ENCODE peak calls at places on chromosomes 2 and 18, in six cellular contexts. S, T, K, H, Q and F are unnamed samples.

GRCh38 chr2:44075536-44075935 is 79.7 kb upstream of the LRPPRC start:
- DNase-seq in S (no peak), T (peak; percentile 35), K (no peak), H (no peak), Q (peak; percentile 41), F (peak; percentile 61)

GRCh38 chr2:7118606-7119503 is 201.6 kb downstream of the RNF144A start:
- DNase-seq in S (peak; percentile 77), T (no peak), K (no peak), H (no peak), Q (no peak), F (peak; percentile 73)

GRCh38 chr2:201913197-201913596 is 106.9 kb downstream of the CDK15 start:
- DNase-seq in S (peak; percentile 20), T (no peak), K (no peak), H (no peak), Q (no peak), F (no peak)

GRCh38 chr2:79666430-79666829 is 153.6 kb downstream of the CTNNA2 start:
- DNase-seq in S (no peak), T (no peak), K (no peak), H (no peak), Q (no peak), F (no peak)

GRCh38 chr18:4004176-4004829 is 450.8 kb downstream of the DLGAP1 start:
- DNase-seq in S (no peak), T (no peak), K (no peak), H (no peak), Q (peak; percentile 47), F (peak; percentile 64)

GRCh38 chr2:200575957-200576356 is 9.9 kb upstream of the AOX1 start:
- DNase-seq in S (no peak), T (no peak), K (no peak), H (no peak), Q (no peak), F (peak; percentile 57)

GRCh38 chr2:124310671-124311070 is 285.6 kb downstream of the CNTNAP5 start:
- DNase-seq in S (no peak), T (no peak), K (no peak), H (no peak), Q (no peak), F (no peak)

GRCh38 chr2:172884336-172884735 is 148.7 kb downstream of the RAPGEF4 start:
- DNase-seq in S (no peak), T (no peak), K (no peak), H (no peak), Q (no peak), F (no peak)

GRCh38 chr18:13183790-13184189 is 34.8 kb upstream of the LDLRAD4 start:
- DNase-seq in S (no peak), T (no peak), K (no peak), H (no peak), Q (no peak), F (no peak)

GRCh38 chr2:147275943-147276342 is 568.9 kb upstream of the ACVR2A start:
- DNase-seq in S (peak; percentile 79), T (no peak), K (no peak), H (no peak), Q (no peak), F (peak; percentile 7)

GRCh38 chr2:161416633-161417427 is 733 bp downstream of the TBR1 start:
- DNase-seq in S (peak; percentile 76), T (no peak), K (no peak), H (no peak), Q (no peak), F (peak; percentile 14)

GRCh38 chr2:159362816-159363251 is 76.3 kb upstream of the WDSUB1 start:
- DNase-seq in S (no peak), T (no peak), K (no peak), H (no peak), Q (peak; percentile 65), F (peak; percentile 23)

GRCh38 chr2:11738589-11739436 is 7.6 kb upstream of the LPIN1 start:
- DNase-seq in S (peak; percentile 86), T (peak; percentile 90), K (peak; percentile 66), H (peak; percentile 14), Q (peak; percentile 74), F (peak; percentile 91)

GRCh38 chr18:24219561-24220317 is 80.9 kb downstream of the CABYR start:
- DNase-seq in S (no peak), T (no peak), K (no peak), H (no peak), Q (no peak), F (no peak)

GRCh38 chr2:64225491-64225890 is 81.3 kb upstream of the PELI1 start:
- DNase-seq in S (no peak), T (no peak), K (no peak), H (no peak), Q (peak; percentile 6), F (peak; percentile 53)

GRCh38 chr18:63409301-63409700 is 13.0 kb downstream of the VPS4B start:
- DNase-seq in S (no peak), T (no peak), K (no peak), H (no peak), Q (peak; percentile 28), F (no peak)

GRCh38 chr18:55577812-55578539 is 10.0 kb downstream of the TCF4 start:
- DNase-seq in S (no peak), T (no peak), K (no peak), H (no peak), Q (no peak), F (no peak)

GRCh38 chr2:219495531-219496122 is 3.1 kb upstream of the GMPPA start:
- DNase-seq in S (peak; percentile 93), T (peak; percentile 63), K (peak; percentile 59), H (peak; percentile 46), Q (peak; percentile 66), F (peak; percentile 79)

GRCh38 chr2:147095376-147095775 is 749.5 kb upstream of the ACVR2A start:
- DNase-seq in S (no peak), T (no peak), K (no peak), H (no peak), Q (no peak), F (no peak)

GRCh38 chr2:460861-461260 is 173.0 kb upstream of the ALKAL2 start:
- DNase-seq in S (no peak), T (no peak), K (no peak), H (peak; percentile 82), Q (peak; percentile 39), F (no peak)

GRCh38 chr18:77065221-77065981 is 67.2 kb downstream of the MBP start:
- DNase-seq in S (no peak), T (peak; percentile 69), K (no peak), H (no peak), Q (peak; percentile 90), F (peak; percentile 95)

GRCh38 chr18:72174972-72175649 is 369.0 kb downstream of the CBLN2 start:
- DNase-seq in S (no peak), T (no peak), K (no peak), H (no peak), Q (no peak), F (no peak)

GRCh38 chr2:241734208-241734466 is 293 bp upstream of the D2HGDH start:
- DNase-seq in S (no peak), T (no peak), K (no peak), H (no peak), Q (no peak), F (no peak)
- H3K4me1 ChIP-seq in S (no peaks in the 10 kb centered on the region), T (peaks cover 15% of the 10 kb centered on the region), K (no peaks in the 10 kb centered on the region), H (peaks cover 9% of the 10 kb centered on the region), Q (peaks cover 11% of the 10 kb centered on the region), F (no peaks in the 10 kb centered on the region)

DNA sequence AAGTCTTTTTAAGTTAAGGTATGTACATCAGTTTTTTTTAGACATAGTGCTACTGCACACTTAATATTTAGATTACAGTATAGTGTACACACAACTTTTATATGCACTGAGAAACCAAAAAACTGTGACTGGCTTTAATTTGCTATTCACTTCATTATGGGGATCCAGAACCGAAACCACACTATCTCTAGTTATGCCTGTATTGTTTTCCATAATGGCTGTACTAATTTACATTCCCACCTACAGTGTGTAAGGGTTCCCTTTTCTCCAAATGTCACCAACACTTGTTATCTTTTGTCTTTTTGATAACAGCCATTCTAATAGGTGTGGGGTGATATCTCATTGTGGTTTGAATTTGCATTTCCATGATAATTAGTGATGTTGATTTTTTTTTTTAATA is 213.4 kb upstream of the CCDC150 start:
- DNase-seq in S (no peak), T (no peak), K (no peak), H (no peak), Q (no peak), F (no peak)
- H3K4me3 ChIP-seq in S (no peak overlapping the region), T (no peak overlapping the region), K (no peak overlapping the region), H (no peak overlapping the region), Q (no peak overlapping the region), F (no peak overlapping the region)

GRCh38 chr2:197705912-197706838 is 1.0 kb downstream of the MARS2 start:
- DNase-seq in S (peak; percentile 67), T (no peak), K (no peak), H (peak; percentile 13), Q (no peak), F (peak; percentile 59)
- H3K4me1 ChIP-seq in S (peaks cover 3% of the 10 kb centered on the region), T (peaks cover 42% of the 10 kb centered on the region), K (peaks cover 20% of the 10 kb centered on the region), H (peaks cover 40% of the 10 kb centered on the region), Q (peaks cover 22% of the 10 kb centered on the region), F (peaks cover 25% of the 10 kb centered on the region)

DNA sequence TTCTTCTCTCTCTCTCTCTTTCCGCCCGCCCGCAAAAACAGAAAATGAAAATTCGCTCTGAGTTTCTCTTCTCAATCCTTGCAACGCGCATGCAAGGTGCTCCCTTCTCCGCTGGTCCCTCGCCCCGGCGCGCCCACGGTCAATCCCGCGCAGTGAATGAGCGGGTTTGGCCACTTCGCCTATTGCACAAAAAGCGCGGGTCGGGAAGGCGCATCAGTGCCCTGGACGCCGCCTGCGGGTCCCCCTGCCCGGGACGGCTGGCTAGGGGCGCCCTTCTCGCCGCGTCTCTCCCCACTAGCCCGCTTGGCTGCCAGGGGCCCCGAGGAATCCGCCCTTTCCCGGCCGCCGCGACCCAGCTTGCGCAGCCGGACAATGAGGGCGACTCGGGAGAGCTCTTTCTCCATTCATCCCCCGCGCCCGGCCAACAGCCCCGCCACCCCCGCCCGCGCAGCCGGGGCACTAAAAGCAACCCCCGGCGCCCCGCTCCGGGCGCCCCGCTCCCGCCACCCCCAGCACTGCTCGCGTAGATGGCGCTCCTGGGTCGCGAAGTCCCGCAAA is 686 bp downstream of the LAMA1 start:
- DNase-seq in S (peak; percentile 85), T (no peak), K (no peak), H (no peak), Q (no peak), F (peak; percentile 47)
- H3K4me3 ChIP-seq in S (peak overlapping the region; percentile 94), T (peak overlapping the region; percentile 42), K (peak overlapping the region; percentile 43), H (no peak overlapping the region), Q (peak overlapping the region; percentile 63), F (peak overlapping the region; percentile 74)

DNA sequence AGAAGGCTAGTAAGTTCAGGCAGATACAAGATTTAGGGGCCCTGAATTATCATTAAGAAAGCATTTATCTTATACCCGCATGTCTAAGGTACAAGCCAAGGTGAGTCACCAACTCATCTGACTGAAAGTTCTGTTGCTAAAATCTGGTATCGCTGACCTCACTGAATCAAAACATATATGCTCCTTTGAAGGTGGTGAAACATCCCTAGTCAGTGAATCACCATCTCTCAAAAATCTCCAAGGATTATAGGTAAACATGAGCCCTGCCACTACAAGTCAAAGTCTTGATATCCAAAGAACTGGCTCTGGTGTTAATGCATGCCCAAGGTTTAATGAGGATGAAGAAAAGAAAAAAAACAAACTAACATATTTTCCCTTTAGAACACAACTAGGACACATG is 43.5 kb downstream of the IRS1 start:
- DNase-seq in S (no peak), T (no peak), K (no peak), H (no peak), Q (peak; percentile 92), F (peak; percentile 69)
- H3K4me1 ChIP-seq in S (no peaks in the 10 kb centered on the region), T (peaks cover 56% of the 10 kb centered on the region), K (peaks cover 18% of the 10 kb centered on the region), H (no peaks in the 10 kb centered on the region), Q (peaks cover 47% of the 10 kb centered on the region), F (peaks cover 60% of the 10 kb centered on the region)